ENCODE peak calls at places on chromosomes 4 and X, in nine cellular contexts. H is cardiac muscle cell, T is heart left ventricle, X is tibial nerve, G is right lobe of liver, J is ascending aorta, O is stomach, V is Peyer's patch, E is tibial artery. Q is an unnamed sample.

GRCh38 chr4:86338989-86339388 is 20.9 kb downstream of the MAPK10 start:
- DNase-seq in H (peak; percentile 84), T (no peak), X (no peak), G (no peak), J (no peak), O (no peak), V (no peak), E (no peak), Q (no peak)

GRCh38 chr4:43560047-43560446 is 667.5 kb downstream of the GRXCR1 start:
- DNase-seq in H (no peak), T (no peak), X (no peak), G (no peak), J (no peak), O (no peak), V (no peak), E (no peak), Q (no peak)

GRCh38 chr4:169225058-169225751 is 45.6 kb downstream of the SH3RF1 start:
- DNase-seq in H (peak; percentile 96), T (no peak), X (no peak), G (no peak), J (no peak), O (no peak), V (no peak), E (no peak), Q (no peak)

GRCh38 chrX:115373308-115373707 is 83.8 kb downstream of the LUZP4 start:
- DNase-seq in H (no peak), T (no peak), X (no peak), G (no peak), J (no peak), O (no peak), V (no peak), E (no peak), Q (no peak)

GRCh38 chrX:35380808-35381700 is 417.1 kb upstream of the MAGEB16 start:
- DNase-seq in H (peak; percentile 26), T (no peak), X (no peak), G (no peak), J (no peak), O (no peak), V (no peak), E (no peak), Q (no peak)

GRCh38 chr4:71785957-71786356 is 2.1 kb upstream of the GC start:
- DNase-seq in H (no peak), T (no peak), X (no peak), G (no peak), J (no peak), O (no peak), V (no peak), E (no peak), Q (no peak)

GRCh38 chrX:150200820-150201287 is 162.3 kb upstream of the MAMLD1 start:
- DNase-seq in H (peak; percentile 94), T (no peak), X (peak; percentile 51), G (no peak), J (peak; percentile 89), O (no peak), V (peak; percentile 56), E (peak; percentile 86), Q (peak; percentile 90)

GRCh38 chrX:41828821-41829220 is 94.5 kb downstream of the CASK start:
- DNase-seq in H (no peak), T (no peak), X (no peak), G (no peak), J (no peak), O (no peak), V (no peak), E (no peak), Q (no peak)

GRCh38 chr4:159002950-159003349 is 99.9 kb upstream of the RAPGEF2 start:
- DNase-seq in H (peak; percentile 77), T (no peak), X (no peak), G (no peak), J (no peak), O (no peak), V (no peak), E (no peak), Q (no peak)

GRCh38 chr4:8905236-8905772 is 33.7 kb upstream of the HMX1 start:
- DNase-seq in H (no peak), T (no peak), X (no peak), G (peak; percentile 37), J (no peak), O (no peak), V (no peak), E (no peak), Q (peak; percentile 32)

GRCh38 chr4:146073517-146073916 is 102.0 kb upstream of the LSM6 start:
- DNase-seq in H (no peak), T (no peak), X (no peak), G (no peak), J (no peak), O (no peak), V (no peak), E (no peak), Q (no peak)

GRCh38 chr4:109486007-109486406 is 52.4 kb downstream of the SEC24B start:
- DNase-seq in H (no peak), T (no peak), X (no peak), G (no peak), J (no peak), O (no peak), V (no peak), E (no peak), Q (no peak)
- TF ChIP-seq CTCF in H (no peak), T (no peak), X (no peak), G (no peak), J (no peak), O (no peak), V (no peak), E (no peak), Q (no peak)

GRCh38 chr4:107854326-107855030 is 29.7 kb downstream of the SGMS2 start:
- DNase-seq in H (peak; percentile 73), T (no peak), X (no peak), G (no peak), J (no peak), O (no peak), V (no peak), E (no peak), Q (no peak)

GRCh38 chr4:107856901-107857300 is 32.2 kb downstream of the SGMS2 start:
- DNase-seq in H (no peak), T (no peak), X (no peak), G (no peak), J (no peak), O (no peak), V (no peak), E (no peak), Q (no peak)

GRCh38 chr4:107850438-107850837 is 25.7 kb downstream of the SGMS2 start:
- DNase-seq in H (no peak), T (no peak), X (no peak), G (no peak), J (no peak), O (no peak), V (no peak), E (no peak), Q (no peak)

GRCh38 chr4:107855723-107856122 is 31.0 kb downstream of the SGMS2 start:
- DNase-seq in H (no peak), T (no peak), X (no peak), G (no peak), J (no peak), O (no peak), V (no peak), E (no peak), Q (no peak)

DNA sequence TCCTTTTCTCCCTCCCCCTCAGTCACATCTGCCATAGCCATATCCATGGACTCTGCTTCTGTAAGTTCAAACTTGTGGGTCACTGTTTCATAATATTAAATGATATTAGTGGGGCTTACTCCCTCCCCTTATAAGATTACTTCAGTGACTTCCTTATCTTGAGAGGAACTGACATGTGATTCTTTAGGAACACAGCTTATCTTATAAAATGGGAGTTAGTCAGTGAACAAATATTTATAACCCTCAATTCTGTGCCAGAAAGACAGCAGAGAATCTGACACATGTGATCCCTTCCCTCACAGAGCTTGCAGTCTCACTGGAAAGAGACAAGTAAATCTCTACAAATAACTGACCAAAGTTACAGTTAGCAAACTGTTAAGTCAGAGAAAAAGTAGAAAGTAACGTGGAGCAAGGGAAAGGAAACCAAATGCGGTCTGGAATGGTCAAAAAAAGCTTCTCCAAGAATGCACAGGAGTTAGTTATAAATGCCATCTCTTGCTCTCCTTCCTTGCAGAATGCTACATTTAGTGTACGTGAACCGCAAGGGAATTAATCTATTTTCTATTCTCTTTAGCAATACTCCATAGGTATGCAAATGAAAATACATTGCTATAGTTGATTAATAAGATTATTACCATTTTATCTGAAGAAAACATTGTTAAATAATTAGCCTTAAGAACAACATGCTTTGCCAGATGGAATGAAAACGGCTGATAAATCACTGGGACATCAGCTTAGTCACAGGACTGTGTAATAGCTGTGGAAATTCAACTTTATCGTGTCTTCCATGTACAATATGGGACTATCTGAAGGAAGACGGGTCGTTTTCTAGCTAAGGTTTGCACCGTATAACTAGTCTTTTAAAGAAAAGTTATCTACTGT is 29.0 kb downstream of the SGMS2 start:
- DNase-seq in H (peak; percentile 89), T (no peak), X (no peak), G (no peak), J (no peak), O (no peak), V (no peak), E (no peak), Q (no peak)
- H3K27ac ChIP-seq in H (no peak overlapping the region), T (peak overlapping the region; percentile 68), X (peak overlapping the region; percentile 38), G (no peak overlapping the region), J (peak overlapping the region; percentile 24), O (peak overlapping the region; percentile 27), V (no peak overlapping the region), E (peak overlapping the region; percentile 2), Q (peak overlapping the region; percentile 72)

DNA sequence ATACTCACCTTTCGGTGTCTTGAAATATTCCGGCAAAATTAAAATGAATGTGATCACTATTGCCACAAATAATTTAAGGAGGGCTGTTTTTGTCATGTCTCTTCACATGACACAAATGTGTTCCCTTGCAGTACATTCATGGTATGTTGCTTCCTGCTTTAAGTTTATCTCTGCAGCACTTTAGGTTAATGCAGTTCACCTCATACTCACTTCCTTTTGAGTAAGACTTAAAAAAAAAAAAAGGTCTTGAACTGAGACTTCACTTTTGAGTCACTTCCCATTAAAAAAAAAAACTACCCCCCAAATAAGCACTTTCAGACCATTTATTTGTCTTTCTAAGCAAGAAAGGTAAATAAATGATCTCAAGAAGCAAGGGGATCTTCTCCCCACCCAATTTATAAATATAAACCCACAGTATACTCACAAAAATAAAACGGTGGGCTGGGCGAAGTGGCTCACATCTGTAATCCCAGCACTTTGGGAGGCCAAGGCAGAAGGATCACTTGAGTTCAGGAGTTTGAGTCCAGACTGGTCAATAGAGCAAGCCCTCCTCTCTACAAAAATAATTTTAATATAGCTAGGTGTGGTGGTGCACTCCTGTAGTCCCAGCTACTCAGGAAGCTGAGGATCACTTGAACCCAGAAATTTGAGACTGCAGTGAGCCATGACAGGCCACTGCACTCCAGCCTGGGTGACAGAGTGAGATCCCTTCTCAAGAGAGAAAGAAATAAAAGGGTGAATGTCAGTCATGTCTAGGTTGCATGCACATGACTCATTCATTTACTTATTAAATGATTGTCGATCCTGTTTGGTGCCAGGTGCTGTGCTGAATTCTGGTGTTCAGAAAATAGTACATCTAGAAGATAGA is at the start of gene TMEM156:
- DNase-seq in H (peak; percentile 47), T (no peak), X (no peak), G (no peak), J (no peak), O (no peak), V (no peak), E (no peak), Q (no peak)
- H3K4me3 ChIP-seq in H (no peak within 1 kb of the TSS), T (no peak within 1 kb of the TSS), X (no peak within 1 kb of the TSS), G (peak within 1 kb of the TSS; percentile 7), J (no peak within 1 kb of the TSS), O (no peak within 1 kb of the TSS), V (peak within 1 kb of the TSS; percentile 42), E (no peak within 1 kb of the TSS), Q (peak within 1 kb of the TSS; percentile 32)

DNA sequence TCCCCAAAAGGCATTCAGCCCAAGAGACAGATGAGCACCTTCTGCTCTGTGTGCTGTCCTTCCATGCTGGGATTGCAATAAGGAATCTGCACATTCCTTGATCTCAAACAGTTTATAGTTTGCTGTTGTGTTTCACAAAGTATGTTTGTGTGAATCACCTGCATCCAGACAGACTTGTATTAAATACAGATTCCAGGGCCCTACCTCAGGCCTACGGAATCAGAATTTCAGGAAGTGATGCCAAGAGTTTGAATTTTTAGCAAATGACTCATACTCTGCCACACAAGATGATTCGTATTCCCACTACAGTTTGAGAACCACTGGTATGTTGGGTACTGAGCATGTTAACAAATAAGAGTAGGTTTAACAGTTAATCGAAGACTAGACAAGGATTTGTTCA is 7.0 kb downstream of the VAMP7 start:
- DNase-seq in H (peak; percentile 72), T (no peak), X (no peak), G (no peak), J (no peak), O (no peak), V (no peak), E (no peak), Q (no peak)
- TF ChIP-seq CTCF in H (no peak), T (no peak), X (no peak), G (no peak), J (no peak), O (no peak), V (no peak), E (no peak), Q (no peak)

Q was measured in RWPE2.